ENCODE peak calls at places on chromosomes 6 and 20, in seven cellular contexts. One of them, this sample, is unnamed.

GRCh38 chr20:53774487-53775203 is 181.0 kb upstream of the ZNF217 start:
- DNase-seq in ovary: no peak
- DNase-seq in upper lobe of right lung: no peak
- DNase-seq in mammary epithelial cell: peak; percentile 92
- DNase-seq in cardiac muscle cell: no peak
- DNase-seq in heart left ventricle: no peak
- DNase-seq in progenitor cell of endocrine pancreas: no peak
- DNase-seq in this sample: no peak

GRCh38 chr20:38806855-38807655 is 1.6 kb downstream of the PPP1R16B start:
- DNase-seq in ovary: no peak
- DNase-seq in upper lobe of right lung: no peak
- DNase-seq in mammary epithelial cell: no peak
- DNase-seq in cardiac muscle cell: no peak
- DNase-seq in heart left ventricle: no peak
- DNase-seq in progenitor cell of endocrine pancreas: no peak
- DNase-seq in this sample: no peak

GRCh38 chr6:16679050-16679449 is 82.2 kb downstream of the ATXN1 start:
- DNase-seq in ovary: no peak
- DNase-seq in upper lobe of right lung: no peak
- DNase-seq in mammary epithelial cell: no peak
- DNase-seq in cardiac muscle cell: no peak
- DNase-seq in heart left ventricle: no peak
- DNase-seq in progenitor cell of endocrine pancreas: no peak
- DNase-seq in this sample: no peak

GRCh38 chr20:9758752-9759151 is 80.1 kb downstream of the PAK5 start:
- DNase-seq in ovary: no peak
- DNase-seq in upper lobe of right lung: no peak
- DNase-seq in mammary epithelial cell: no peak
- DNase-seq in cardiac muscle cell: no peak
- DNase-seq in heart left ventricle: no peak
- DNase-seq in progenitor cell of endocrine pancreas: no peak
- DNase-seq in this sample: no peak

GRCh38 chr6:137767931-137768690 is 98.9 kb upstream of the TNFAIP3 start:
- DNase-seq in ovary: no peak
- DNase-seq in upper lobe of right lung: no peak
- DNase-seq in mammary epithelial cell: peak; percentile 48
- DNase-seq in cardiac muscle cell: no peak
- DNase-seq in heart left ventricle: no peak
- DNase-seq in progenitor cell of endocrine pancreas: no peak
- DNase-seq in this sample: no peak

GRCh38 chr6:149991838-149992237 is 28.1 kb downstream of the ULBP1 start:
- DNase-seq in ovary: no peak
- DNase-seq in upper lobe of right lung: no peak
- DNase-seq in mammary epithelial cell: no peak
- DNase-seq in cardiac muscle cell: no peak
- DNase-seq in heart left ventricle: no peak
- DNase-seq in progenitor cell of endocrine pancreas: no peak
- DNase-seq in this sample: no peak

GRCh38 chr20:15842872-15843271 is 730.4 kb downstream of the KIF16B start:
- DNase-seq in ovary: no peak
- DNase-seq in upper lobe of right lung: no peak
- DNase-seq in mammary epithelial cell: peak; percentile 2
- DNase-seq in cardiac muscle cell: no peak
- DNase-seq in heart left ventricle: no peak
- DNase-seq in progenitor cell of endocrine pancreas: no peak
- DNase-seq in this sample: no peak

GRCh38 chr6:1263039-1263849 is 48.7 kb upstream of the FOXQ1 start:
- DNase-seq in ovary: no peak
- DNase-seq in upper lobe of right lung: peak; percentile 76
- DNase-seq in mammary epithelial cell: no peak
- DNase-seq in cardiac muscle cell: no peak
- DNase-seq in heart left ventricle: no peak
- DNase-seq in progenitor cell of endocrine pancreas: no peak
- DNase-seq in this sample: no peak

GRCh38 chr6:131275273-131275672 is 140.0 kb downstream of the AKAP7 start:
- DNase-seq in ovary: no peak
- DNase-seq in upper lobe of right lung: no peak
- DNase-seq in mammary epithelial cell: no peak
- DNase-seq in cardiac muscle cell: no peak
- DNase-seq in heart left ventricle: no peak
- DNase-seq in progenitor cell of endocrine pancreas: no peak
- DNase-seq in this sample: no peak

GRCh38 chr6:71012871-71013456 is 56.1 kb upstream of the B3GAT2 start:
- DNase-seq in ovary: no peak
- DNase-seq in upper lobe of right lung: no peak
- DNase-seq in mammary epithelial cell: peak; percentile 50
- DNase-seq in cardiac muscle cell: peak; percentile 67
- DNase-seq in heart left ventricle: no peak
- DNase-seq in progenitor cell of endocrine pancreas: no peak
- DNase-seq in this sample: peak; percentile 15

GRCh38 chr6:72709436-72709835 is 87.6 kb downstream of the KCNQ5 start:
- DNase-seq in ovary: no peak
- DNase-seq in upper lobe of right lung: no peak
- DNase-seq in mammary epithelial cell: no peak
- DNase-seq in cardiac muscle cell: no peak
- DNase-seq in heart left ventricle: no peak
- DNase-seq in progenitor cell of endocrine pancreas: no peak
- DNase-seq in this sample: no peak

GRCh38 chr20:32828029-32828666 is 8.4 kb downstream of the MAPRE1 start:
- DNase-seq in ovary: no peak
- DNase-seq in upper lobe of right lung: no peak
- DNase-seq in mammary epithelial cell: no peak
- DNase-seq in cardiac muscle cell: no peak
- DNase-seq in heart left ventricle: no peak
- DNase-seq in progenitor cell of endocrine pancreas: no peak
- DNase-seq in this sample: no peak

GRCh38 chr20:43322851-43323250 is 133.1 kb upstream of the PTPRT start:
- DNase-seq in ovary: no peak
- DNase-seq in upper lobe of right lung: no peak
- DNase-seq in mammary epithelial cell: no peak
- DNase-seq in cardiac muscle cell: no peak
- DNase-seq in heart left ventricle: no peak
- DNase-seq in progenitor cell of endocrine pancreas: no peak
- DNase-seq in this sample: no peak

GRCh38 chr20:37526238-37526838 is 1.3 kb downstream of the BLCAP start:
- DNase-seq in ovary: no peak
- DNase-seq in upper lobe of right lung: no peak
- DNase-seq in mammary epithelial cell: peak; percentile 90
- DNase-seq in cardiac muscle cell: peak; percentile 66
- DNase-seq in heart left ventricle: no peak
- DNase-seq in progenitor cell of endocrine pancreas: no peak
- DNase-seq in this sample: no peak

GRCh38 chr20:5919634-5920544 is 30.4 kb downstream of the TRMT6 start:
- DNase-seq in ovary: no peak
- DNase-seq in upper lobe of right lung: no peak
- DNase-seq in mammary epithelial cell: peak; percentile 58
- DNase-seq in cardiac muscle cell: no peak
- DNase-seq in heart left ventricle: no peak
- DNase-seq in progenitor cell of endocrine pancreas: no peak
- DNase-seq in this sample: no peak

GRCh38 chr6:90135672-90136071 is 161.0 kb downstream of the BACH2 start:
- DNase-seq in ovary: no peak
- DNase-seq in upper lobe of right lung: no peak
- DNase-seq in mammary epithelial cell: peak; percentile 57
- DNase-seq in cardiac muscle cell: no peak
- DNase-seq in heart left ventricle: no peak
- DNase-seq in progenitor cell of endocrine pancreas: no peak
- DNase-seq in this sample: no peak

GRCh38 chr6:33427585-33428218 is 7.8 kb downstream of the SYNGAP1 start:
- DNase-seq in ovary: peak; percentile 65
- DNase-seq in upper lobe of right lung: peak; percentile 82
- DNase-seq in mammary epithelial cell: no peak
- DNase-seq in cardiac muscle cell: peak; percentile 75
- DNase-seq in heart left ventricle: peak; percentile 80
- DNase-seq in progenitor cell of endocrine pancreas: no peak
- DNase-seq in this sample: peak; percentile 57

GRCh38 chr20:7843613-7844012 is 96.6 kb downstream of the HAO1 start:
- DNase-seq in ovary: no peak
- DNase-seq in upper lobe of right lung: no peak
- DNase-seq in mammary epithelial cell: peak; percentile 48
- DNase-seq in cardiac muscle cell: no peak
- DNase-seq in heart left ventricle: no peak
- DNase-seq in progenitor cell of endocrine pancreas: no peak
- DNase-seq in this sample: no peak

GRCh38 chr6:148509789-148510581 is 167.3 kb downstream of the SASH1 start:
- DNase-seq in ovary: no peak
- DNase-seq in upper lobe of right lung: no peak
- DNase-seq in mammary epithelial cell: peak; percentile 79
- DNase-seq in cardiac muscle cell: no peak
- DNase-seq in heart left ventricle: no peak
- DNase-seq in progenitor cell of endocrine pancreas: no peak
- DNase-seq in this sample: no peak

GRCh38 chr6:160348209-160348551 is at the start of gene SLC22A3:
- DNase-seq in ovary: peak; percentile 70
- DNase-seq in upper lobe of right lung: peak; percentile 84
- DNase-seq in mammary epithelial cell: no peak
- DNase-seq in cardiac muscle cell: no peak
- DNase-seq in heart left ventricle: no peak
- DNase-seq in progenitor cell of endocrine pancreas: peak; percentile 21
- DNase-seq in this sample: no peak

GRCh38 chr6:13248549-13248948 is 79.8 kb downstream of the TBC1D7 start:
- DNase-seq in ovary: no peak
- DNase-seq in upper lobe of right lung: no peak
- DNase-seq in mammary epithelial cell: no peak
- DNase-seq in cardiac muscle cell: no peak
- DNase-seq in heart left ventricle: no peak
- DNase-seq in progenitor cell of endocrine pancreas: no peak
- DNase-seq in this sample: no peak

GRCh38 chr20:45117581-45117980 is 2.6 kb upstream of the WFDC5 start:
- DNase-seq in ovary: no peak
- DNase-seq in upper lobe of right lung: no peak
- DNase-seq in mammary epithelial cell: no peak
- DNase-seq in cardiac muscle cell: no peak
- DNase-seq in heart left ventricle: no peak
- DNase-seq in progenitor cell of endocrine pancreas: no peak
- DNase-seq in this sample: no peak

GRCh38 chr6:63307581-63308246 is 12.1 kb downstream of the LGSN start:
- DNase-seq in ovary: no peak
- DNase-seq in upper lobe of right lung: no peak
- DNase-seq in mammary epithelial cell: peak; percentile 37
- DNase-seq in cardiac muscle cell: peak; percentile 55
- DNase-seq in heart left ventricle: no peak
- DNase-seq in progenitor cell of endocrine pancreas: no peak
- DNase-seq in this sample: no peak

GRCh38 chr6:100175814-100176275 is 181.8 kb upstream of the MCHR2 start:
- DNase-seq in ovary: no peak
- DNase-seq in upper lobe of right lung: no peak
- DNase-seq in mammary epithelial cell: peak; percentile 52
- DNase-seq in cardiac muscle cell: no peak
- DNase-seq in heart left ventricle: no peak
- DNase-seq in progenitor cell of endocrine pancreas: no peak
- DNase-seq in this sample: no peak

GRCh38 chr6:135002974-135003703 is 51.5 kb downstream of the HBS1L start:
- DNase-seq in ovary: no peak
- DNase-seq in upper lobe of right lung: no peak
- DNase-seq in mammary epithelial cell: no peak
- DNase-seq in cardiac muscle cell: peak; percentile 9
- DNase-seq in heart left ventricle: no peak
- DNase-seq in progenitor cell of endocrine pancreas: no peak
- DNase-seq in this sample: no peak
- TF ChIP-seq CTCF in ovary: no peak
- TF ChIP-seq CTCF in upper lobe of right lung: no peak
- TF ChIP-seq CTCF in mammary epithelial cell: no peak
- TF ChIP-seq CTCF in cardiac muscle cell: no peak
- TF ChIP-seq CTCF in heart left ventricle: no peak
- TF ChIP-seq CTCF in progenitor cell of endocrine pancreas: no peak
- TF ChIP-seq CTCF in this sample: no peak

DNA sequence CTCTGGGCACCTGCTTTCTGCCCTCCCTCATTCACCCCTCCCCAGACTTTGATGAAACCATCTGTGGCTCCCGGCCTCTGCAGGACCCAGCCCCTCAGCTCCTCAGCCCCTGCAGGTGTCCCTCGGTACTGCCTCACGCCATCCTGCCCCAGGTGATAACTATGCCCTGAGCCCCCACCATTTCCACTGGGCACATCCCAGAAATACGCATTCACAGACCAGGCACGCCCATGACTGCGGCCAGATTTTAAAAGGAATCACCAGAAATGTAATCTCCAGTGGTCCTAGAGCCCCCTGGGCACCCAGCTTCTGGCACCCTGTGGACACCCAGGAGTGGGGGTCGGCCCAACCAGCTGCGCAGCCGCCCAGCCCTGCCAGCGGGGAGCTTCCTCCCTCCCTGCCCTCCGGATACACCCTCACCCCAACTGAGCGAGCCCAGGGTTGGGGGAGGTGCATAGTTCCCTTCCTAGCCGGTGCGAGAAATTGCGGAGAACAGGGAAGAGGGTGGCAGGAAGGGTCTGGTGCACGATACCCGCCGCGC is 585 bp upstream of the NTSR1 start:
- DNase-seq in ovary: no peak
- DNase-seq in upper lobe of right lung: no peak
- DNase-seq in mammary epithelial cell: no peak
- DNase-seq in cardiac muscle cell: no peak
- DNase-seq in heart left ventricle: peak; percentile 40
- DNase-seq in progenitor cell of endocrine pancreas: no peak
- DNase-seq in this sample: no peak
- TF ChIP-seq CTCF in ovary: no peak
- TF ChIP-seq CTCF in upper lobe of right lung: peak; percentile 19
- TF ChIP-seq CTCF in mammary epithelial cell: peak; percentile 43
- TF ChIP-seq CTCF in cardiac muscle cell: peak; percentile 22
- TF ChIP-seq CTCF in heart left ventricle: no peak
- TF ChIP-seq CTCF in progenitor cell of endocrine pancreas: peak; percentile 57
- TF ChIP-seq CTCF in this sample: peak; percentile 57

GRCh38 chr6:86706449-86706848 is 230.9 kb upstream of the HTR1E start:
- DNase-seq in ovary: no peak
- DNase-seq in upper lobe of right lung: no peak
- DNase-seq in mammary epithelial cell: no peak
- DNase-seq in cardiac muscle cell: no peak
- DNase-seq in heart left ventricle: no peak
- DNase-seq in progenitor cell of endocrine pancreas: no peak
- DNase-seq in this sample: no peak
- TF ChIP-seq CTCF in ovary: no peak
- TF ChIP-seq CTCF in upper lobe of right lung: no peak
- TF ChIP-seq CTCF in mammary epithelial cell: no peak
- TF ChIP-seq CTCF in cardiac muscle cell: no peak
- TF ChIP-seq CTCF in heart left ventricle: no peak
- TF ChIP-seq CTCF in progenitor cell of endocrine pancreas: peak; percentile 43
- TF ChIP-seq CTCF in this sample: peak; percentile 27

DNA sequence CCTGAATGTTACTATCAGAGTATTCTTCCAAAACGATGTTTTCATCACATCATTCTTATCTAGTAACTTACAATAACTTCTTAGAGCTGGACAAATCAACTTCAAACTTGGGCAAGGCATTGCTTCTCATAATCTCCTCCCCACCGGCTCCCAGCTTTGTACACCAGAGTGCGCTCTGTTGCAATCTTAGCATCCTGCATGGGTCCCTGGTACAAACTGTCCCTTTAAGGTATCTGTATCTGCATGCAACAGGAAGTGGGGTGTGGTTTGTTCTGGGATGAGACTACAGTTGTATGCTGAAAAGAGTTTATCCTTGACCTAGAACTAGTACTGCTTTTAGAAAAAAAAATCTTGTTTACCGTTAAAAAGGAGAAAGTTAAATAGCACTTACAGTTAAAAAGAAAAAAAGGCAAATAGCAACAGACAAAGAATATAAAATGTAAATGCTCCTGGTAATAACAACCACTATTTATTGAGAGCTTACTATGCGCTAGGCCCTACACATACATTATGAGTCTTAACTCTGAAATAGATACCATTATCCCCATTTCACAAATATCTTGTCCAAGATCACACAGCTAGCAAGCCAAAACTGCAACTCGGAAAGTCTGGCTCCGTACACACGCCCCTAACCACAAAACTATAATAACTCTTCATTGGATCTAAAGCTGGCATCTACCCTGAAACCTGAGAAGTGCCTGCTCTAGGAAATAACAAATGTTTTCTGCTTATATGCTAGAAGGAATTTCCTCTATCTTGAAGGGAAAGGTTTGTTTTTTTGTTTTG is 9.8 kb upstream of the HECA start:
- DNase-seq in ovary: peak; percentile 41
- DNase-seq in upper lobe of right lung: peak; percentile 68
- DNase-seq in mammary epithelial cell: peak; percentile 72
- DNase-seq in cardiac muscle cell: peak; percentile 65
- DNase-seq in heart left ventricle: peak; percentile 66
- DNase-seq in progenitor cell of endocrine pancreas: no peak
- DNase-seq in this sample: no peak
- TF ChIP-seq CTCF in ovary: no peak
- TF ChIP-seq CTCF in upper lobe of right lung: peak; percentile 56
- TF ChIP-seq CTCF in mammary epithelial cell: peak; percentile 55
- TF ChIP-seq CTCF in cardiac muscle cell: peak; percentile 70
- TF ChIP-seq CTCF in heart left ventricle: peak; percentile 49
- TF ChIP-seq CTCF in progenitor cell of endocrine pancreas: peak; percentile 33
- TF ChIP-seq CTCF in this sample: peak; percentile 51